ENCODE peak calls at places on chromosomes 11 and 22, in seven cellular contexts. L is DND-41; R is naive thymus-derived CD4-positive, alpha-beta T cell; U is upper lobe of left lung; N is colonic mucosa; E is left ventricle myocardium inferior; Y is SJSA1. P is an unnamed sample. For H3K4me1, the result is how much of the 10 kb centered on the place peaks cover.

GRCh38 chr11:58578136-58578634 is 678 bp upstream of the ZFP91 start:
- DNase-seq in U (peak), N (peak), E (peak), L (peak), R (peak), Y (peak), P (peak)

GRCh38 chr11:118003456-118003855 is 17.3 kb downstream of the IL10RA start:
- DNase-seq in L (no peak), Y (no peak), N (no peak), U (no peak), E (no peak), R (no peak), P (no peak)

GRCh38 chr11:16788141-16789060 is 50.0 kb downstream of the C11orf58 start:
- DNase-seq in E (peak), L (peak), R (peak), N (peak), Y (peak), U (peak), P (peak)

GRCh38 chr22:28027453-28028448 is 108.7 kb upstream of the PITPNB start:
- DNase-seq in N (peak), R (no peak), E (no peak), Y (peak), L (no peak), U (no peak), P (no peak)

GRCh38 chr11:85170184-85170583 is 457.0 kb downstream of the DLG2 start:
- DNase-seq in E (no peak), L (no peak), N (no peak), Y (no peak), R (no peak), U (no peak), P (no peak)

GRCh38 chr11:60785806-60786361 is 751 bp downstream of the MS4A10 start:
- DNase-seq in E (no peak), Y (peak), L (no peak), R (no peak), N (no peak), U (no peak), P (no peak)

GRCh38 chr11:110438017-110438416 is 8.3 kb downstream of the FDX1 start:
- DNase-seq in U (no peak), L (no peak), R (no peak), E (no peak), Y (no peak), N (no peak), P (no peak)

GRCh38 chr11:70503878-70504240 is 105.5 kb downstream of the CTTN start:
- DNase-seq in E (peak), R (no peak), Y (no peak), U (no peak), N (peak), L (no peak), P (no peak)

GRCh38 chr11:86492370-86493030 is 117.8 kb downstream of the CCDC81 start:
- DNase-seq in E (no peak), Y (no peak), N (no peak), L (no peak), R (no peak), U (no peak), P (no peak)

GRCh38 chr11:69662021-69662698 is 13.0 kb downstream of the LTO1 start:
- DNase-seq in E (no peak), R (no peak), L (no peak), N (no peak), Y (no peak), U (no peak), P (no peak)

GRCh38 chr11:15053201-15053685 is 20.1 kb upstream of the CALCB start:
- DNase-seq in Y (no peak), U (no peak), N (no peak), R (no peak), L (no peak), E (no peak), P (no peak)

GRCh38 chr22:50624347-50625130 is 3.4 kb downstream of the ARSA start:
- DNase-seq in N (no peak), R (no peak), L (no peak), Y (no peak), E (no peak), U (no peak), P (no peak)

GRCh38 chr11:86149813-86150212 is 80.9 kb upstream of the PICALM start:
- DNase-seq in E (no peak), N (no peak), U (no peak), L (no peak), R (no peak), Y (no peak), P (no peak)

GRCh38 chr11:122656631-122657101 is 1.1 kb downstream of the UBASH3B start:
- DNase-seq in Y (no peak), U (peak), L (peak), R (peak), E (peak), N (peak), P (peak)

GRCh38 chr11:3106736-3107524 is 49.7 kb upstream of the CARS1 start:
- DNase-seq in N (peak), E (no peak), L (no peak), R (no peak), Y (no peak), U (peak), P (no peak)

GRCh38 chr11:76129729-76130128 is 76.6 kb downstream of the WNT11 start:
- DNase-seq in R (no peak), Y (no peak), N (no peak), U (no peak), E (no peak), L (no peak), P (no peak)

GRCh38 chr11:32440920-32441319 is 5.6 kb upstream of the WT1 start:
- DNase-seq in N (no peak), R (no peak), E (no peak), Y (no peak), L (no peak), U (no peak), P (no peak)

GRCh38 chr11:18236664-18237356 is at the start of gene SAA4:
- DNase-seq in N (no peak), E (no peak), R (no peak), U (no peak), L (no peak), Y (no peak), P (no peak)

GRCh38 chr11:2445948-2446551 is 1.2 kb downstream of the KCNQ1 start:
- DNase-seq in R (no peak), E (no peak), N (peak), Y (no peak), U (peak), L (no peak), P (no peak)

GRCh38 chr22:25437414-25438160 is 126.9 kb upstream of the GRK3 start:
- DNase-seq in U (no peak), R (no peak), N (no peak), E (no peak), L (no peak), Y (no peak), P (no peak)

GRCh38 chr11:125376117-125376516 is 119.9 kb downstream of the FEZ1 start:
- DNase-seq in R (no peak), Y (no peak), N (no peak), L (no peak), E (peak), U (no peak), P (no peak)

GRCh38 chr11:110311783-110312578 is 15.6 kb upstream of the RDX start:
- DNase-seq in L (no peak), Y (no peak), E (no peak), R (no peak), U (no peak), N (no peak), P (no peak)

GRCh38 chr11:95692526-95693270 is 96.9 kb downstream of the FAM76B start:
- DNase-seq in Y (no peak), R (no peak), L (no peak), E (no peak), N (no peak), U (no peak), P (no peak)

GRCh38 chr11:66545701-66546367 is at the start of gene ZDHHC24:
- DNase-seq in N (peak), U (peak), E (peak), R (peak), L (peak), Y (peak), P (peak)

GRCh38 chr11:119115484-119116234 is 5.7 kb upstream of the HINFP start:
- DNase-seq in L (no peak), U (no peak), E (peak), N (no peak), R (peak), Y (no peak), P (no peak)

GRCh38 chr22:41028841-41029240 is 63.6 kb upstream of the EP300 start:
- DNase-seq in U (no peak), Y (no peak), N (no peak), R (no peak), E (no peak), L (no peak), P (no peak)

GRCh38 chr11:127632971-127633680 is 632.6 kb upstream of the KIRREL3 start:
- DNase-seq in U (no peak), Y (no peak), N (no peak), R (no peak), E (no peak), L (no peak), P (no peak)

DNA sequence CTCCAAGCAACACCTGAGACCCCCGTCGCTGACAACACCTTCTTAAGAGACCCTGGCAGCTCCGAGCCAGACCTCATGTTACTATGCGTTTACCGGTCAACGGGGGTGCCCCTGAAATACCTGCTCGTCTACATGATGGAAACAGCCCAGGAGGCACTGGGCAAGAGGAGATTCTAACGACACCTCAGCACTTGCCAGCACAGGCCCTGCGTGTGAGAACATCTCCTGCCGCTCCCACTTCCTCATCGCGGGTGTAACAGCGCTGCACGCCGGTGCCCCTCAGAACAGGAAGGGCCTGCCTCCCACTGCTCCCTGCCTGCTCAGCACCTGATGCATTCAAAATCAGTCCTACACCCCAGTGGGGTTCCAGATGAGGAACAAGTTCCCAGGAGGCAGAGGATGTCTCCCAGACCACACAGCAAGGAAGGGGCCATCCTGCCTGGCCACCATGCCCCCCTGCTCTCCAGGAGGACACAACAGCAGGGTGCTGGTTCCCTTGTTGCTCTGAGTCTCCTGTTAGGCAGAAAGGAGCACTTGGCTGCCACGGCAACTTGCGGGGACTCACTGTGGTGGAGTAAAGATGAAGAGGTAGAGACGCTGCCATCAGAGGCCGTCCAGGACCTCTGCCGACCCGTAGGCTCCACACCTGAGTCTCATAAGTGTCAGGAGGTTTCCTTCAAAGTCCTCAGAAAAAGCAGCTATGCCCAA is 2.1 kb downstream of the TOLLIP start:
- DNase-seq in U (peak), E (no peak), N (no peak), Y (no peak), L (no peak), R (no peak), P (no peak)
- H3K4me1 ChIP-seq in U (half or more), E (half or more), N (under half), Y (under half), L (under half), R (under half), P (under half)

GRCh38 chr22:20550851-20551744 is 43.7 kb downstream of the MED15 start:
- DNase-seq in Y (no peak), L (no peak), E (no peak), U (peak), R (peak), N (no peak), P (peak)

GRCh38 chr22:20552913-20553401 is 45.5 kb downstream of the MED15 start:
- DNase-seq in U (no peak), E (no peak), N (peak), R (no peak), L (no peak), Y (no peak), P (no peak)

GRCh38 chr22:20552450-20552894 is 45.1 kb downstream of the MED15 start:
- DNase-seq in L (no peak), E (peak), N (peak), R (no peak), U (no peak), Y (no peak), P (no peak)

GRCh38 chr22:20550057-20550817 is 42.8 kb downstream of the MED15 start:
- DNase-seq in U (no peak), L (no peak), Y (no peak), R (no peak), N (no peak), E (no peak), P (no peak)

GRCh38 chr22:20551805-20552449 is 44.5 kb downstream of the MED15 start:
- DNase-seq in Y (no peak), N (no peak), L (no peak), E (no peak), U (no peak), R (peak), P (no peak)
- H3K4me1 ChIP-seq in Y (under half), N (under half), L (under half), E (half or more), U (half or more), R (half or more), P (half or more)

DNA sequence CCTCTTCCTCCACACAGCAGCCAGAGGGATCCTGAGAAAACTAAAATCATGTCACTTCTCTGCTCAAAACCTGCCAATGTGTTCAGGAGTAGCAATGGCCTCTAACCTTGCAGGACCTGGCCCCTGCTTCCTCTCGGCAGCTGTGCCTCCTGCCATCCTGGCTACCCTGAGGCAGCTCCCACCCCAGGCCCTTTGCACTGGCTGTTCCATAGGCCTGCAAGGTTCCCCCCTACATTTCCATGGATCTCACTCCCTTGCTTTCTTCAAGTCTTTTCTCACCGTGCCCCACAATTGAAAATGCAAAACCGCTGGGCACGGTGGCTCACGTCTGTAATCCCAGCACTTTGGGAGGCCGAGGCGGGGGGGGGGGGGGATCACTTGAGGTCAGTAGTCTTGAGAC is 2.1 kb upstream of the STIP1 start:
- DNase-seq in Y (no peak), N (no peak), E (no peak), R (no peak), U (no peak), L (no peak), P (no peak)
- H3K4me1 ChIP-seq in Y (under half), N (under half), E (half or more), R (under half), U (under half), L (under half), P (under half)

DNA sequence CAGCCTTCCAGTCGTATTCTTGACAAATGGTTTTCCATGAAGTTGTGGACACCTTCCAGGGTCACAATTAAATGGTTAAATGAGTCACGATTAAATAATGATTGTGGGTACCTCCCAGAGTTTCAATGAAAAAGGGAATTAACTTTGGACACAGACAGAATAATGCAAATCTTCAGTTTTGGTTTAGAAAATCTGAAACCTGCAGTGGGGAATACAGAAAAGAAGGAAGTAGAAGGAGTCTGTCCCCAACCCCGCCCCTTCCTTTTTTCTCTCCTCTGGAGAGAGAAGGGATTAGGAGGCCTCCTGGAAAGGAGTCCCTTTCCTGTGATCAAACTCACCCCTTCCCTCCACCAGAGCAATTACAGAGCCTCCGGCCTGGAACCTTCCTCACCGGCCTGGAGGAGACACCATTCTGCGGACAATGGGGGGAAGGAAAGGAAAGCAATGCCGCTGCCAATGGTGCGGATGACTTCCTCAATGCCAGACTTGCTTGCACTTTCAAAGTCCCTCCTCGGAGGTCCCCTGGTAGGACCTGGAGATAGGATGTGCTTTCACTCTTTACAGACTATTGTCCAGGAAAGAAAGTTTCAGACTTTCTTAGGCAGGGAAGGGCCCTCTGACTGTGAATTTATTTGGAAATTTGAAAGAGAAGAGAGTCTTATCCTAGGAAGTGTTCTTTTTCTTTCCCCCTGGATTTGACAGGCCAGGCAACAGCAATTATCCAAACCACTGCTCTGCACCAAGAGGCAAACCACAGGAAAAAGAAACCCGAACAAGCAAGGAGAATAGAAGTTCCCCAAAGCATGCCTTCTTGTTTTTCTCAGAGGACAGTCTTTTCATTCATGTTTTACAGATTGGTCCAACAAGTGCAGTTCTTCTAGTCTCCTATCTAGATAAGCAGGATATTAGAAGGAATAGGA is 86.8 kb downstream of the PTPRJ start:
- DNase-seq in L (no peak), N (no peak), Y (no peak), E (no peak), U (no peak), R (no peak), P (no peak)
- H3K4me1 ChIP-seq in L (under half), N (under half), Y (half or more), E (under half), U (under half), R (under half), P (under half)